ENCODE peak calls at places on chromosomes 4 and X, in nine cellular contexts. X is mammary epithelial cell, S is HFF-Myc, M is tibial nerve, Y is choroid plexus epithelial cell, V is fibroblast of mammary gland, P is mesothelial cell of epicardium, Z is BJ, N is MCF 10A. K is an unnamed sample.

GRCh38 chrX:11244641-11245040 is 48.6 kb upstream of the AMELX start:
- DNase-seq in X (peak; percentile 52), S (no peak), M (no peak), Y (peak; percentile 67), V (peak; percentile 64), P (no peak), Z (no peak), N (peak; percentile 79), K (peak; percentile 81)

GRCh38 chrX:56762220-56762619 is 33.2 kb downstream of the NBDY start:
- DNase-seq in X (no peak), S (no peak), M (no peak), Y (no peak), V (no peak), P (no peak), Z (no peak), N (no peak), K (no peak)

GRCh38 chr4:74501579-74501978 is 56.6 kb downstream of the AREG start:
- DNase-seq in X (peak; percentile 81), S (peak; percentile 52), M (no peak), Y (peak; percentile 78), V (peak; percentile 93), P (no peak), Z (peak; percentile 40), N (peak; percentile 55), K (peak; percentile 90)

GRCh38 chr4:164012396-164013027 is 518.0 kb downstream of the TMA16 start:
- DNase-seq in X (peak; percentile 16), S (no peak), M (no peak), Y (peak; percentile 1), V (peak; percentile 34), P (peak; percentile 46), Z (no peak), N (peak; percentile 66), K (peak; percentile 46)

GRCh38 chrX:120316587-120317283 is 5.5 kb upstream of the TMEM255A start:
- DNase-seq in X (peak; percentile 83), S (no peak), M (no peak), Y (no peak), V (peak; percentile 42), P (no peak), Z (no peak), N (peak; percentile 59), K (peak; percentile 87)

GRCh38 chr4:38387348-38387747 is 276.7 kb upstream of the KLF3 start:
- DNase-seq in X (peak; percentile 23), S (no peak), M (peak; percentile 61), Y (peak; percentile 93), V (peak; percentile 64), P (no peak), Z (no peak), N (peak; percentile 84), K (peak; percentile 39)

GRCh38 chrX:19904778-19905367 is 17.5 kb upstream of the SH3KBP1 start:
- DNase-seq in X (peak; percentile 54), S (no peak), M (no peak), Y (peak; percentile 71), V (peak; percentile 57), P (no peak), Z (no peak), N (peak; percentile 57), K (peak; percentile 71)

GRCh38 chr4:101651778-101652177 is 138.8 kb upstream of the BANK1 start:
- DNase-seq in X (no peak), S (no peak), M (no peak), Y (no peak), V (no peak), P (no peak), Z (no peak), N (no peak), K (peak; percentile 35)

GRCh38 chrX:31228415-31228832 is 156.6 kb upstream of the FTHL17 start:
- DNase-seq in X (peak; percentile 19), S (peak; percentile 67), M (no peak), Y (peak; percentile 47), V (peak; percentile 75), P (no peak), Z (peak; percentile 79), N (no peak), K (no peak)

GRCh38 chr4:119795986-119796578 is 167.5 kb upstream of the PDE5A start:
- DNase-seq in X (no peak), S (peak; percentile 21), M (no peak), Y (no peak), V (no peak), P (no peak), Z (no peak), N (no peak), K (no peak)

GRCh38 chr4:11436673-11437072 is 8.0 kb upstream of the HS3ST1 start:
- DNase-seq in X (peak; percentile 63), S (no peak), M (no peak), Y (no peak), V (no peak), P (no peak), Z (no peak), N (peak; percentile 35), K (peak; percentile 56)

GRCh38 chr4:184330008-184330400 is 112.3 kb upstream of the ENPP6 start:
- DNase-seq in X (peak; percentile 85), S (no peak), M (peak; percentile 45), Y (no peak), V (no peak), P (no peak), Z (no peak), N (no peak), K (no peak)

GRCh38 chr4:185792384-185793146 is 19.4 kb downstream of the SORBS2 start:
- DNase-seq in X (peak; percentile 85), S (peak; percentile 61), M (no peak), Y (peak; percentile 99), V (peak; percentile 72), P (no peak), Z (peak; percentile 74), N (peak; percentile 72), K (peak; percentile 87)

GRCh38 chr4:87510747-87511146 is 18.4 kb downstream of the SPARCL1 start:
- DNase-seq in X (no peak), S (no peak), M (no peak), Y (no peak), V (no peak), P (no peak), Z (no peak), N (no peak), K (no peak)

GRCh38 chr4:16224264-16224663 is 2.0 kb downstream of the TAPT1 start:
- DNase-seq in X (no peak), S (no peak), M (no peak), Y (no peak), V (no peak), P (no peak), Z (no peak), N (no peak), K (no peak)

GRCh38 chrX:2351999-2352995 is 148.5 kb downstream of the DHRSX start:
- DNase-seq in X (peak; percentile 66), S (peak; percentile 92), M (no peak), Y (peak; percentile 87), V (peak; percentile 98), P (no peak), Z (peak; percentile 96), N (peak; percentile 55), K (peak; percentile 22)

DNA sequence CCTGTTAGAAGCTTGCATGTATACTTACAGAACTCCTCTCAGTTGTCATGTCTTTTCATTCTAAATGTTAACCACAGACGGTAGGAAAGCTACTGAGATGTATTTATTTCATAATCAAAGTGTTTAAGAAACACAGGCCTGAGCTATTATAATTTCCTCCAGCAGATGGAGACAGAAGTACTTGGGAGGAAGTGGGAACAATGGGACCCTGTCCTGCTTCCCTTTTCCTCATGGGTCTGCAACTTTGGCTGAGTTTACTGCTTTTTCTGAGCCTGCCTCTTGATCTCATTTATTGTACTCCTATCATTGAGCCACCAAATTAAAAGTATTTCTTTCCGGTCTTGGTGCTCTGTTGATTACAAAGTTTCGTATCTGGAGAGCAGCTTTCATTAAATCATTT is 67.7 kb upstream of the SPANXN2 start:
- DNase-seq in X (peak; percentile 21), S (no peak), M (no peak), Y (peak; percentile 23), V (peak; percentile 46), P (no peak), Z (no peak), N (peak; percentile 52), K (peak; percentile 22)
- TF ChIP-seq CTCF in X (peak; percentile 65), S (peak; percentile 9), M (no peak), Y (peak; percentile 53), V (peak; percentile 58), P (no peak), Z (no peak), N (peak; percentile 73), K (peak; percentile 30)

GRCh38 chr4:140851032-140851636 is 94.9 kb upstream of the TBC1D9 start:
- DNase-seq in X (peak; percentile 45), S (peak; percentile 41), M (no peak), Y (peak; percentile 80), V (peak; percentile 66), P (peak; percentile 53), Z (no peak), N (peak; percentile 79), K (peak; percentile 57)
- TF ChIP-seq CTCF in X (peak; percentile 84), S (peak; percentile 66), M (peak; percentile 66), Y (peak; percentile 82), V (peak; percentile 76), P (peak; percentile 84), Z (peak; percentile 72), N (peak; percentile 82), K (peak; percentile 73)

DNA sequence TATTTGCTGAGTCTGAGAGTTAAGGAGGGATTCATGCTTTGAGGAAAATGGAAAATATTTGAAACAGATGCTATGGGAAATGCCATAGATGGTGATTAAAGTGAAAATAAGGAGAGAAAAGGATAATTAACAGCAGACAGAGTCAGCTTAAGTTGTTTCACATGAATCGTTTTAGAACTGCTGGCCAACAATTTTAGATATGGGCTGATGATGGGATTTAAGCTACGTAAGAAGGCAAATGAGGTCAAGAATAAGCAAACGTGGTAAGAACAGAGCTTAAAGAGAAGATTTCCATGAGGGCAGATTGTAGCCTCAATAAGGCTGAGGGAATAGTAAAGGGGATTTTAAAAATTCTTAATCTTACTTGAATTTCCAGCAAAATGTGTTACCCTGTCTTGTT is 77.9 kb downstream of the MFAP3L start:
- DNase-seq in X (no peak), S (no peak), M (no peak), Y (no peak), V (no peak), P (no peak), Z (no peak), N (no peak), K (no peak)
- TF ChIP-seq CTCF in X (no peak), S (no peak), M (no peak), Y (no peak), V (no peak), P (no peak), Z (no peak), N (no peak), K (no peak)

DNA sequence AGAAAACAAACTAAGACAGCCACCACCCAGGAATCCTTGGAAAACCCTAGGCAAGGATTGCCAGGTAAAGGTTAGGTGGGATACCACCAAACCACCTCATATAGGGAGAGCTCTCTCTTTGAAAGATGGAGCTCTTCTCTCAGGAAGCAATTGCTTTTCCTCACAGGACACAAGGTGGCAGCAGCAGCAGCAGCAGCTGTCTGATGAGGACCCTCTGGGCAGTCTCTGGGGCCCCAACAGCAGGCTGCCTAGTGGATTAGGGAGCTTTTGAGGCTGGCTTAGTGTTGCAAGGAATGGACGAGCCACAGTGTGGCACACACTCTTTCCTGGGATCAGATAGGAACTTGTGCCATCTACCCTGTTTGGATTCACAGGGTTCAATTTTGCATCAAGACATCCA is 41.4 kb upstream of the CHRDL1 start:
- DNase-seq in X (no peak), S (no peak), M (no peak), Y (no peak), V (no peak), P (no peak), Z (no peak), N (no peak), K (no peak)
- TF ChIP-seq CTCF in X (no peak), S (no peak), M (no peak), Y (peak; percentile 20), V (peak; percentile 24), P (no peak), Z (peak; percentile 12), N (peak; percentile 7), K (peak; percentile 12)

K was measured in bronchial epithelial cell.